ENCODE peak calls at places on chromosomes 6 and 20, in eight cellular contexts. P is GM12878; S is central memory CD4-positive, alpha-beta T cell; L is T-helper 9 cell; Z is adrenal gland; W is cardiac fibroblast; V is GM13977; I is effector CD4-positive, alpha-beta T cell. T is an unnamed sample.
A peak's percentile ranks its signal among the peaks of the same experiment; 100 is the strongest.

GRCh38 chr6:28489366-28490190 is 26.0 kb downstream of the GPX6 start:
- DNase-seq in L (no peak), W (peak; percentile 88), V (peak; percentile 79), P (peak; percentile 36), Z (peak; percentile 41), I (peak; percentile 4), S (no peak), T (peak; percentile 52)

GRCh38 chr20:63789836-63790571 is 41.1 kb downstream of the ZBTB46 start:
- DNase-seq in Z (no peak), S (no peak), W (no peak), L (no peak), V (no peak), I (no peak), P (no peak), T (no peak)

GRCh38 chr20:51953731-51954340 is 151.5 kb upstream of the SALL4 start:
- DNase-seq in W (no peak), S (no peak), V (no peak), Z (no peak), I (no peak), P (no peak), L (no peak), T (no peak)

GRCh38 chr6:43246301-43247114 is 3.2 kb downstream of the TTBK1 start:
- DNase-seq in W (no peak), Z (peak; percentile 89), P (no peak), V (peak; percentile 63), S (no peak), L (no peak), I (no peak), T (peak; percentile 65)

GRCh38 chr6:168865522-168865921 is 388.1 kb downstream of the THBS2 start:
- DNase-seq in Z (no peak), I (no peak), W (no peak), P (no peak), S (no peak), V (no peak), L (no peak), T (no peak)

GRCh38 chr6:45617441-45617840 is 239.7 kb upstream of the SUPT3H start:
- DNase-seq in W (peak; percentile 28), L (no peak), I (no peak), S (no peak), Z (no peak), P (no peak), V (no peak), T (no peak)

GRCh38 chr6:20700375-20700774 is 166.1 kb downstream of the CDKAL1 start:
- DNase-seq in S (no peak), I (no peak), L (no peak), Z (no peak), V (no peak), P (no peak), W (no peak), T (no peak)

GRCh38 chr6:32203435-32204267 is 11.2 kb upstream of the GPSM3 start:
- DNase-seq in S (no peak), I (no peak), L (no peak), Z (no peak), W (no peak), V (no peak), P (no peak), T (no peak)

GRCh38 chr6:150773969-150774368 is 91.5 kb upstream of the MTHFD1L start:
- DNase-seq in Z (no peak), L (no peak), I (no peak), W (no peak), V (no peak), P (no peak), S (no peak), T (no peak)

GRCh38 chr20:31719644-31720485 is 2.8 kb downstream of the BCL2L1 start:
- DNase-seq in S (no peak), W (peak; percentile 68), V (no peak), Z (no peak), I (no peak), L (no peak), P (no peak), T (peak; percentile 25)

GRCh38 chr6:31711233-31711632 is 3.9 kb upstream of the LY6G6D start:
- DNase-seq in Z (no peak), S (no peak), P (no peak), I (no peak), V (no peak), W (no peak), L (no peak), T (peak; percentile 66)

GRCh38 chr6:131924881-131925474 is 26.2 kb downstream of the CCN2 start:
- DNase-seq in W (peak; percentile 76), Z (no peak), S (no peak), L (no peak), I (no peak), V (peak; percentile 34), P (no peak), T (no peak)

GRCh38 chr20:4513720-4514119 is 208.0 kb upstream of the PRND start:
- DNase-seq in I (no peak), Z (no peak), L (no peak), W (peak; percentile 90), S (no peak), V (no peak), P (no peak), T (no peak)

GRCh38 chr6:135449246-135449645 is 48.3 kb downstream of the AHI1 start:
- DNase-seq in I (no peak), V (no peak), Z (no peak), P (no peak), S (no peak), W (no peak), L (no peak), T (no peak)

GRCh38 chr6:67558985-67559384 is 1076.1 kb upstream of the ADGRB3 start:
- DNase-seq in P (no peak), L (no peak), I (no peak), W (no peak), S (no peak), Z (no peak), V (no peak), T (no peak)

GRCh38 chr20:61682998-61683681 is 382.5 kb downstream of the TAF4 start:
- DNase-seq in W (no peak), P (no peak), Z (no peak), S (no peak), L (no peak), I (no peak), V (no peak), T (no peak)

GRCh38 chr20:20568604-20569205 is 143.7 kb downstream of the RALGAPA2 start:
- DNase-seq in W (peak; percentile 69), L (no peak), V (peak; percentile 29), S (no peak), Z (peak; percentile 16), I (no peak), P (no peak), T (no peak)

GRCh38 chr6:152552616-152553209 is 84.4 kb downstream of the SYNE1 start:
- DNase-seq in V (peak; percentile 13), I (peak; percentile 3), P (peak; percentile 11), S (no peak), L (no peak), Z (peak; percentile 50), W (peak; percentile 86), T (peak; percentile 11)

GRCh38 chr20:5393218-5393870 is 76.6 kb upstream of the PROKR2 start:
- DNase-seq in Z (no peak), S (no peak), W (no peak), L (no peak), P (no peak), I (no peak), V (no peak), T (no peak)

GRCh38 chr6:37674161-37674560 is 23.5 kb downstream of the MDGA1 start:
- DNase-seq in Z (no peak), W (no peak), V (no peak), I (no peak), P (no peak), L (no peak), S (no peak), T (no peak)

GRCh38 chr6:30060634-30060981 is 457 bp upstream of the POLR1H start:
- DNase-seq in Z (peak; percentile 50), W (peak; percentile 51), V (no peak), L (no peak), S (no peak), P (no peak), I (no peak), T (no peak)

GRCh38 chr20:44754554-44754953 is 8.9 kb downstream of the KCNK15 start:
- DNase-seq in Z (no peak), S (no peak), P (no peak), L (no peak), I (no peak), V (no peak), W (no peak), T (no peak)

GRCh38 chr6:87755697-87756671 is 54.0 kb upstream of the AKIRIN2 start:
- DNase-seq in I (no peak), V (peak; percentile 31), P (no peak), Z (no peak), W (peak; percentile 7), S (no peak), L (no peak), T (no peak)

GRCh38 chr20:32534661-32535240 is 50.4 kb downstream of the NOL4L start:
- DNase-seq in W (no peak), V (peak; percentile 43), P (no peak), Z (no peak), S (peak; percentile 63), I (peak; percentile 60), L (peak; percentile 58), T (peak; percentile 47)

GRCh38 chr20:17909745-17910345 is 58.7 kb downstream of the SNX5 start:
- DNase-seq in S (no peak), V (no peak), Z (no peak), I (no peak), P (no peak), W (no peak), L (no peak), T (no peak)

GRCh38 chr6:35980991-35981645 is 43.3 kb downstream of the SLC26A8 start:
- DNase-seq in S (no peak), V (no peak), P (no peak), Z (no peak), L (no peak), W (peak; percentile 5), I (no peak), T (no peak)

GRCh38 chr6:1689141-1689540 is 79.4 kb downstream of the FOXC1 start:
- DNase-seq in I (no peak), V (no peak), S (no peak), L (no peak), P (no peak), Z (no peak), W (peak; percentile 28), T (no peak)

GRCh38 chr6:102619585-102619984 is 1226.1 kb downstream of the GRIK2 start:
- DNase-seq in I (no peak), L (no peak), V (peak; percentile 2), S (no peak), P (no peak), Z (no peak), W (peak; percentile 5), T (no peak)

GRCh38 chr20:49669601-49670189 is 44.0 kb downstream of the B4GALT5 start:
- DNase-seq in P (peak; percentile 85), S (peak; percentile 51), V (no peak), Z (no peak), W (peak; percentile 4), I (no peak), L (no peak), T (no peak)